ENCODE peak calls at places on chromosomes 13 and 19, in seven cellular contexts. I, A, K, T, X, H and Q are unnamed samples.

GRCh38 chr13:26482451-26483197 is 74.9 kb upstream of the WASF3 start:
- DNase-seq in T (no peak), A (peak; percentile 72), X (no peak), I (peak; percentile 51), H (peak; percentile 67), K (peak; percentile 65), Q (peak; percentile 63)

GRCh38 chr13:112785419-112785856 is 95.6 kb downstream of the ATP11A start:
- DNase-seq in A (no peak), H (no peak), X (no peak), K (no peak), I (no peak), T (no peak), Q (no peak)

GRCh38 chr13:91544723-91545122 is 146.3 kb downstream of the GPC5 start:
- DNase-seq in H (no peak), K (no peak), A (peak; percentile 53), T (no peak), X (no peak), I (no peak), Q (no peak)

GRCh38 chr19:10408511-10409291 is 5.4 kb upstream of the CDC37 start:
- DNase-seq in T (peak; percentile 64), A (no peak), K (peak; percentile 56), I (peak; percentile 66), H (no peak), X (no peak), Q (no peak)

GRCh38 chr13:75518439-75519088 is 19.1 kb downstream of the COMMD6 start:
- DNase-seq in A (no peak), X (no peak), K (no peak), T (no peak), I (no peak), H (no peak), Q (no peak)

GRCh38 chr13:69374036-69374435 is 733.6 kb upstream of the ATXN8OS start:
- DNase-seq in T (no peak), A (no peak), K (no peak), H (no peak), I (no peak), X (no peak), Q (no peak)

GRCh38 chr13:81326913-81327312 is 986.0 kb upstream of the SPRY2 start:
- DNase-seq in H (no peak), A (no peak), T (no peak), I (no peak), X (no peak), K (no peak), Q (no peak)

GRCh38 chr19:29510701-29511265 is 15.0 kb upstream of the VSTM2B start:
- DNase-seq in X (no peak), T (no peak), K (no peak), I (no peak), A (peak; percentile 40), H (no peak), Q (no peak)

GRCh38 chr19:55447421-55448174 is 4.5 kb upstream of the SHISA7 start:
- DNase-seq in H (peak; percentile 68), A (peak; percentile 68), X (no peak), I (peak; percentile 60), K (no peak), T (no peak), Q (no peak)

GRCh38 chr19:35975608-35976214 is 19.3 kb upstream of the SDHAF1 start:
- DNase-seq in X (no peak), K (no peak), A (peak; percentile 83), I (no peak), T (no peak), H (no peak), Q (no peak)

GRCh38 chr13:113928701-113929627 is 44.9 kb downstream of the C13orf46 start:
- DNase-seq in K (peak; percentile 96), I (peak; percentile 97), A (no peak), X (peak; percentile 82), H (no peak), T (peak; percentile 80), Q (no peak)

GRCh38 chr19:23093832-23094231 is 23.0 kb upstream of the ZNF730 start:
- DNase-seq in I (no peak), X (no peak), K (no peak), A (no peak), T (no peak), H (no peak), Q (no peak)

DNA sequence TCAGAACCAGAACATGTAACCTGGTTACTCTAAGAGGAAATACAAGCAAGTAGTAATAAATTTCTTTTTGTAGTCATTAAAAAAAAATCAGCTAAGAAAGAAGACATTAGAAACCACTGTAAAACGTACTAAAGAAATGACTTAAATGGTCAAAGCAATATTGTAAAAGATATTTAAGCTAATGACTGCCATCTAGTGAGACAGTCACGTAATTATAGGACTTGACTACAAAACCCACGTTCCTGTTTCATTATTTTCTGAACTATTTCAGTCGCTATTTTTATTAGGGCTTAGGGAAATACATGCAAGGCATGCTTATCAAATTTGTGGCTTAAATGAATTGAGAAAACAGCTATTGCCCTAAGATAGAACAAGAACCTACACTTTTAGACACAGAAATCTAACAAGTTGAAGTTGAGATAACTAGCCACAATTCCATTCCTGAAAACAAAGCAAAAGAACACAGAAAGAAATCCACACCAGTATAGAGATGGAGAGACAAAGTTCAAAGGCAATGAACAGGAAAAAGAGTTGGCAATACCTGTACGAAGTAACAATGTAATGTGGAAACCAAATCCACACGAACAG is 17.9 kb downstream of the ALG5 start:
- DNase-seq in K (no peak), H (no peak), X (no peak), I (no peak), T (no peak), A (peak; percentile 46), Q (no peak)
- H3K27ac ChIP-seq in K (no peak overlapping the region), H (no peak overlapping the region), X (no peak overlapping the region), I (no peak overlapping the region), T (no peak overlapping the region), A (no peak overlapping the region), Q (no peak overlapping the region)

DNA sequence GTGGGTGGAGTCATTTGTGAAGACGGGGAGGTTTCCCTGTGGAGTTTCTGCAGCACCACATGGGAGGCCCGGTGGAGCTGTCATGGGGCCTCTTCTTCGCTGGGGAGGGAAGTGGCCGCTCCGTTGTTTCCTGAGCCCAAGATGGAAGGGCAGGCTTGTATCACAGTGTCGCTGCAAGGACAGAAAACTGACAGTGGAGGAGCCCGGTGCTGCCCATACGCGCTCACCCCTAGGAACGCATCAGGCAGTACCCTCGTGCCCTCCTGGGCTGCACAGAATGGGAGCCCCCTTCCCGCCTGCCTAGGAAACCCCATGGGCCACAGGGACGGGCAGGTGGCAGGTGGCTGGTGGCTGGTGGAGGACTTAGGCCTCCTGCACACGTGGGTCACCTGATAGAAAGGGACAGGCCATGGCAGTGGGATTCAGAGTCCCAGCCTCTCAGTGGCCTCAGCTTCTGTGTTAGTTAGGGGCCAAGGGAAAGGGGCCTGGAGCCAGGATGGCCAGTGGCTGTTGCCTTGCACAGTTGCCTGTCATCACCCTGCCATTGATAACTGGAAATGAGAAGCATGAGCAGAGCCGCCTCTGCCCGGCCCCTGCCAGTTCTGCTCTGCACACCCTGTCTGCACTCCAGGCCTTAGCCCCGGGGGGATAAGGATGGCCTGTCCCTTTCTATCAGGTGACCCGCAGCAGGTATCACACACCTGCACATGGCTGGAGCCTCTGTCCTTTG is 7.6 kb downstream of the COL4A2 start:
- DNase-seq in I (peak; percentile 82), T (no peak), X (peak; percentile 62), K (no peak), A (no peak), H (peak; percentile 21), Q (no peak)
- TF ChIP-seq CTCF in I (no peak), T (no peak), X (no peak), K (no peak), A (no peak), H (no peak), Q (no peak)

DNA sequence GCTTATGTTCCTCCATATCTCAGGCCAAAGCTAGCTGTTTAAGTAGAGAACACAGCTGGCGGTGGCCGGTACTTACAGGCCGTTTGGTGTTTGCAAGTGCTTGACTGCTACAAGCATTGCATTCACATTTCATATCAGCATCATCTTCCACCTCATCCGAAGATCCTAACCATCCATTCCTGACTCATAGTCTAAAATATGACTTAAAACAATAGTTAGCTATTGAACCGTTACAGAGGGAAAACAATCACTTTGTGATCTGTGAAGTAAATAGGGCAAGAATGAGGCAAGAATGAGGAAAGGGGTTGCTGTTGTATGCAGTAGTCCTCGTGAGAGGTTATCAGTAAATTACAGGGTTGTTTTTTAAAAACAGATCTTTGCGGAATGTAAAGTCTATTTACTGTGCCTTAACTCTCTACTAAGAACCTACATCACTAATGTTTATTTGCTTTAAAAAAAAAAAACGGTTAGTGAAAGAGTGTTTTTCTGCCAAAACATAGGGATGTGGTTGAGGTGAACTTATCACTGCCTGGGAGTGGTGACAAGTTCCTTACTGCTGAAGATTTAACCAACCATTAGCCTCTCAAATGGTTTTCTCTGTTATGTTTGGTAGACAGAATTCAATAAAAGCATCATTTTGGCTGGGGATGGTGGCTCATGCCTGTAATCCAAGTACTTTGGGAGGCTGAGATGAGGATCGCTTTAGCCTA is 21.6 kb upstream of the WDR88 start:
- DNase-seq in T (no peak), X (no peak), A (no peak), I (no peak), H (peak; percentile 74), K (no peak), Q (no peak)
- H3K36me3 ChIP-seq in T (peaks cover 68% of the 10 kb centered on the region), X (peaks cover 96% of the 10 kb centered on the region), A (peaks cover 5% of the 10 kb centered on the region), I (peaks cover 91% of the 10 kb centered on the region), H (peaks cover 3% of the 10 kb centered on the region), K (peaks cover 97% of the 10 kb centered on the region), Q (peaks cover 26% of the 10 kb centered on the region)

GRCh38 chr13:110779046-110779445 is 65.5 kb downstream of the ING1 start:
- DNase-seq in A (no peak), X (no peak), T (no peak), K (no peak), H (no peak), I (no peak), Q (no peak)
- H3K27ac ChIP-seq in A (no peak overlapping the region), X (no peak overlapping the region), T (no peak overlapping the region), K (no peak overlapping the region), H (no peak overlapping the region), I (no peak overlapping the region), Q (no peak overlapping the region)